ENCODE peak calls at places on chromosomes 16 and 17, in ten cellular contexts. E, Z, Y, U, H, F, W, K, N and D are unnamed samples.

GRCh38 chr17:3038941-3039340 is 24.5 kb downstream of the OR1D5 start:
- DNase-seq in U (no peak), Z (no peak), K (no peak), Y (no peak), H (peak; percentile 31), E (no peak), F (no peak), N (no peak), W (no peak), D (no peak)

GRCh38 chr16:67461600-67462278 is 19.2 kb downstream of the ATP6V0D1 start:
- DNase-seq in W (no peak), K (no peak), Y (no peak), H (no peak), U (no peak), F (no peak), N (no peak), E (no peak), Z (no peak), D (no peak)

GRCh38 chr16:28821874-28822519 is 802 bp upstream of the ATXN2L start:
- DNase-seq in N (no peak), W (peak; percentile 8), K (peak; percentile 0), Z (no peak), H (no peak), Y (no peak), U (no peak), F (peak; percentile 13), E (no peak), D (no peak)

GRCh38 chr16:55494994-55495421 is 13.9 kb upstream of the LPCAT2 start:
- DNase-seq in Z (peak; percentile 58), Y (no peak), H (peak; percentile 54), K (peak; percentile 91), N (no peak), W (peak; percentile 94), E (peak; percentile 56), U (peak; percentile 98), F (peak; percentile 95), D (no peak)

GRCh38 chr17:68390888-68391545 is 66.3 kb downstream of the WIPI1 start:
- DNase-seq in E (no peak), Y (no peak), N (no peak), H (no peak), K (no peak), F (peak; percentile 43), Z (no peak), W (no peak), U (no peak), D (no peak)

GRCh38 chr17:17424552-17424951 is 52.2 kb upstream of the MED9 start:
- DNase-seq in Y (no peak), K (no peak), F (no peak), W (no peak), U (no peak), E (no peak), H (no peak), Z (no peak), N (no peak), D (no peak)

GRCh38 chr17:69552986-69553667 is 138.6 kb downstream of the MAP2K6 start:
- DNase-seq in U (no peak), Y (no peak), W (no peak), E (no peak), Z (no peak), F (no peak), H (no peak), N (no peak), K (no peak), D (no peak)

GRCh38 chr17:37708616-37709212 is 36.1 kb downstream of the HNF1B start:
- DNase-seq in W (no peak), N (no peak), Y (no peak), K (no peak), U (no peak), Z (no peak), E (peak; percentile 88), H (no peak), F (peak; percentile 6), D (no peak)

GRCh38 chr16:86834451-86835035 is 256.2 kb downstream of the FOXL1 start:
- DNase-seq in K (peak; percentile 58), U (peak; percentile 71), W (peak; percentile 67), Z (no peak), Y (no peak), F (peak; percentile 71), H (peak; percentile 46), E (peak; percentile 17), N (no peak), D (peak; percentile 13)

GRCh38 chr16:72137380-72138063 is 34.4 kb downstream of the PMFBP1 start:
- DNase-seq in H (no peak), K (no peak), F (no peak), U (no peak), Z (no peak), E (no peak), W (no peak), N (no peak), Y (no peak), D (no peak)

GRCh38 chr17:20073056-20073979 is 64.2 kb downstream of the SPECC1 start:
- DNase-seq in W (peak; percentile 44), F (peak; percentile 51), H (no peak), U (no peak), Z (peak; percentile 44), Y (peak; percentile 41), K (peak; percentile 40), E (no peak), N (peak; percentile 69), D (no peak)

GRCh38 chr17:68599091-68599872 is 1.9 kb downstream of the FAM20A start:
- DNase-seq in H (no peak), N (no peak), Z (no peak), K (no peak), W (peak; percentile 83), Y (no peak), E (peak; percentile 35), F (peak; percentile 97), U (no peak), D (no peak)

DNA sequence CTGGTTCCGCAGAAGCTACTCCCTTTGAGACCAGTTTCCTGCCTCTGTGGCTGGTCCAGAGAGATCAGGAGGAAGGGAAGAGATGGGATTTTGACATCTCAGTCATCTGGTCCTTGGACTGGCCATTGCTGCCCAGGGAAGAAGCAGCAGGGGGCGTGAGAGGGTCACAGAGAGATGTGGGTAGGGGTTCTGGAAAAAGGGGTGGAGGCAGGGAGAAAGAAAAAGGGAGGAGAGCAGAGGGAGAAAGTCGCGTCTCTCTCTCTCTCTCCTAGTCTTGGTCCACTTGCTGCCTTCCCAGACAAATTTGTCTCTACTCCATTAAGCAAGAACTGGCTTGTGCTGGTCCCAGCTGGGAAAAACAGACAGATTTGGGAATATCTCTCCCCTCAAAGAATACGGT is 4.4 kb downstream of the SHBG start:
- DNase-seq in E (peak; percentile 68), Z (peak; percentile 75), W (peak; percentile 65), H (peak; percentile 92), N (no peak), F (peak; percentile 49), U (no peak), K (peak; percentile 25), Y (no peak), D (peak; percentile 83)
- TF ChIP-seq CTCF in E (peak; percentile 27), Z (peak; percentile 64), W (peak; percentile 56), H (peak; percentile 86), N (peak; percentile 44), F (peak; percentile 66), U (peak; percentile 64), K (peak; percentile 84), Y (no peak), D (peak; percentile 62)

GRCh38 chr16:85557083-85557975 is 55.8 kb upstream of the GSE1 start:
- DNase-seq in W (no peak), F (no peak), Y (peak; percentile 69), U (no peak), N (no peak), H (no peak), Z (no peak), K (no peak), E (peak; percentile 51), D (no peak)
- TF ChIP-seq CTCF in W (no peak), F (peak; percentile 23), Y (no peak), U (no peak), N (no peak), H (no peak), Z (no peak), K (peak; percentile 3), E (peak; percentile 50), D (peak; percentile 42)

DNA sequence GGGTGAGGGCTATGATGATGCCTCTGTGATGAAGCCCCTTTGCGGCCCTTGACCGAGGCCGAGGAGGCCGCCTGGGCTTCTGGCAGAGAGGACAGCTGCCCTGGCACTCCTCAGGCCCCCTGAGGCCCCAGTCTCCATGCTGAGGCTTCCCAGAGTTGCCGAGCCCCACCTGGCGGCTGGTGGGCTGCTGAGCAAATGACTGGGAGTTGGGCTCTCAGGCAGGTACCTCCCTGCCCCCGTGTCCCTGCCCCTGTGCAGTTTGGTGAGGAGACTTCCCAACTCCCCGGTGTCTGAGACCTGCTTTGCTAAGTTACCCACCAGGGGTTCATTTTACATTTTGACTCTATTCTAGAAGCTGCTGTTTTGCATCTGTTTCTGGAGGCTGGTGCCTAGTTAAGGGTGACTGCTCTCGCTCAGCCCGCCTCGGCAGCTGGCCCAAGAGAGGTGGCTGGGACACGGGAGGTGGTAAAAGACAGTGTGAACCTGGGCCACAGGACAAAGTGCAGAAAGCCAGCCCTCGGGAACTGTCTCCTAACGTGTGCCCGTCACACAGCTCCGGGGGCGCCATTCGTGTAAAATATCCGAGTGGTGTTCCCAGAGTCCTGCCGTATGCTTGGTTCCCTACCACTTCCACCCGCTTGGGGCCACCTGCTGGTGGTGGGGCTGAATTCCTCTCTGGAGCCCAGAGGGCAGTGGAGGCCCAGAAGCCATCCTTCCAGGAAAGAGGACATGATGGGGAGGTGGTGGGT is 134.5 kb downstream of the RAB11FIP4 start:
- DNase-seq in W (peak; percentile 46), Y (peak; percentile 48), F (no peak), H (peak; percentile 47), U (no peak), Z (no peak), N (peak; percentile 68), K (no peak), E (peak; percentile 66), D (peak; percentile 26)
- TF ChIP-seq CTCF in W (peak; percentile 40), Y (no peak), F (peak; percentile 35), H (peak; percentile 57), U (peak; percentile 40), Z (no peak), N (peak; percentile 41), K (peak; percentile 68), E (peak; percentile 32), D (peak; percentile 40)

GRCh38 chr17:81666342-81667191 is at the start of the genes CCDC137 and OXLD1:
- DNase-seq in W (peak; percentile 99), Y (peak; percentile 94), K (peak; percentile 92), U (peak; percentile 67), N (peak; percentile 97), Z (peak; percentile 94), F (peak; percentile 95), E (peak; percentile 98), H (peak; percentile 99), D (peak; percentile 89)

GRCh38 chr17:81664051-81664470 is 2.3 kb downstream of the OXLD1 start:
- DNase-seq in Z (no peak), F (peak; percentile 25), W (no peak), U (no peak), K (no peak), Y (no peak), E (no peak), H (peak; percentile 16), N (no peak), D (no peak)

GRCh38 chr17:81666092-81666341 is 388 bp downstream of the OXLD1 start:
- DNase-seq in K (peak; percentile 11), Z (no peak), U (no peak), N (no peak), Y (no peak), F (no peak), W (peak; percentile 48), E (no peak), H (peak; percentile 66), D (no peak)

GRCh38 chr17:81665205-81666091 is 957 bp downstream of the OXLD1 start:
- DNase-seq in Z (no peak), E (peak; percentile 55), H (peak; percentile 63), K (peak; percentile 15), F (peak; percentile 24), N (peak; percentile 76), Y (peak; percentile 40), W (peak; percentile 64), U (no peak), D (no peak)

GRCh38 chr17:81667754-81668153 is 1.2 kb downstream of the CCDC137 start:
- DNase-seq in W (no peak), Y (no peak), Z (no peak), N (no peak), F (peak; percentile 12), H (peak; percentile 63), K (no peak), U (no peak), E (no peak), D (no peak)
- TF ChIP-seq CTCF in W (no peak), Y (no peak), Z (no peak), N (no peak), F (no peak), H (peak; percentile 57), K (no peak), U (no peak), E (no peak), D (no peak)